ENCODE peak calls at places on chromosomes 1 and 21, in eight cellular contexts. H, L, K, T, N, O, B and D are unnamed samples. For H3K9me3 and H3K4me1, the result is how much of the 10 kb centered on the place peaks cover.

GRCh38 chr1:178536844-178537371 is 24.0 kb downstream of the TEX35 start:
- DNase-seq in H (peak), L (no peak), K (peak), T (no peak), N (peak), O (no peak), B (no peak), D (peak)

GRCh38 chr1:29033829-29034466 is 89.8 kb downstream of the TMEM200B start:
- DNase-seq in H (no peak), L (no peak), K (no peak), T (peak), N (no peak), O (no peak), B (no peak), D (no peak)

GRCh38 chr1:200850554-200850953 is 22.2 kb upstream of the GPR25 start:
- DNase-seq in H (no peak), L (no peak), K (no peak), T (no peak), N (no peak), O (no peak), B (no peak), D (no peak)

GRCh38 chr1:107536266-107536665 is 395.4 kb downstream of the NTNG1 start:
- DNase-seq in H (no peak), L (no peak), K (no peak), T (no peak), N (peak), O (no peak), B (no peak), D (no peak)

GRCh38 chr1:170214117-170214979 is 68.6 kb downstream of the NTMT2 start:
- DNase-seq in H (no peak), L (no peak), K (no peak), T (no peak), N (no peak), O (no peak), B (no peak), D (peak)

GRCh38 chr1:166875302-166875733 is 746 bp downstream of the TADA1 start:
- DNase-seq in H (no peak), L (no peak), K (no peak), T (no peak), N (no peak), O (no peak), B (no peak), D (no peak)

GRCh38 chr1:79006564-79006963 is at the start of gene ADGRL4:
- DNase-seq in H (peak), L (peak), K (peak), T (no peak), N (peak), O (no peak), B (no peak), D (peak)

GRCh38 chr1:205536759-205537361 is 32.4 kb downstream of the CDK18 start:
- DNase-seq in H (peak), L (peak), K (peak), T (no peak), N (peak), O (no peak), B (peak), D (no peak)

GRCh38 chr1:34322969-34323368 is 146.3 kb downstream of the C1orf94 start:
- DNase-seq in H (no peak), L (no peak), K (no peak), T (no peak), N (no peak), O (no peak), B (no peak), D (no peak)

GRCh38 chr1:101971309-101971708 is 25.4 kb downstream of the OLFM3 start:
- DNase-seq in H (no peak), L (no peak), K (no peak), T (no peak), N (no peak), O (no peak), B (no peak), D (no peak)

GRCh38 chr1:17155257-17155895 is 36.1 kb upstream of the PADI2 start:
- DNase-seq in H (no peak), L (no peak), K (no peak), T (no peak), N (no peak), O (no peak), B (peak), D (no peak)

GRCh38 chr1:207833381-207833780 is 77.5 kb downstream of the CD34 start:
- DNase-seq in H (no peak), L (no peak), K (no peak), T (no peak), N (no peak), O (no peak), B (peak), D (no peak)

GRCh38 chr1:25863486-25864262 is 4.4 kb upstream of the AUNIP start:
- DNase-seq in H (no peak), L (no peak), K (peak), T (no peak), N (peak), O (no peak), B (no peak), D (no peak)

GRCh38 chr1:151514366-151514765 is 3.2 kb downstream of the CGN start:
- DNase-seq in H (no peak), L (no peak), K (no peak), T (no peak), N (peak), O (no peak), B (no peak), D (no peak)

GRCh38 chr1:151513626-151514101 is 2.5 kb downstream of the CGN start:
- DNase-seq in H (no peak), L (peak), K (no peak), T (peak), N (peak), O (no peak), B (no peak), D (no peak)

GRCh38 chr1:151515265-151515664 is 4.1 kb downstream of the CGN start:
- DNase-seq in H (no peak), L (no peak), K (no peak), T (no peak), N (no peak), O (no peak), B (no peak), D (no peak)

GRCh38 chr1:151518431-151518830 is 7.2 kb downstream of the CGN start:
- DNase-seq in H (no peak), L (no peak), K (peak), T (no peak), N (no peak), O (no peak), B (no peak), D (no peak)

GRCh38 chr1:151516031-151516511 is 4.9 kb downstream of the CGN start:
- DNase-seq in H (no peak), L (no peak), K (no peak), T (no peak), N (no peak), O (no peak), B (no peak), D (no peak)
- H3K9me3 ChIP-seq in H (under half), L (under half), K (under half), T (under half), N (under half), O (under half), B (under half), D (under half)

GRCh38 chr1:15345711-15346355 is 63.9 kb upstream of the EFHD2 start:
- DNase-seq in H (peak), L (peak), K (peak), T (no peak), N (peak), O (no peak), B (peak), D (peak)
- H3K4me1 ChIP-seq in H (under half), L (under half), K (under half), T (under half), N (under half), O (under half), B (under half), D (under half)

DNA sequence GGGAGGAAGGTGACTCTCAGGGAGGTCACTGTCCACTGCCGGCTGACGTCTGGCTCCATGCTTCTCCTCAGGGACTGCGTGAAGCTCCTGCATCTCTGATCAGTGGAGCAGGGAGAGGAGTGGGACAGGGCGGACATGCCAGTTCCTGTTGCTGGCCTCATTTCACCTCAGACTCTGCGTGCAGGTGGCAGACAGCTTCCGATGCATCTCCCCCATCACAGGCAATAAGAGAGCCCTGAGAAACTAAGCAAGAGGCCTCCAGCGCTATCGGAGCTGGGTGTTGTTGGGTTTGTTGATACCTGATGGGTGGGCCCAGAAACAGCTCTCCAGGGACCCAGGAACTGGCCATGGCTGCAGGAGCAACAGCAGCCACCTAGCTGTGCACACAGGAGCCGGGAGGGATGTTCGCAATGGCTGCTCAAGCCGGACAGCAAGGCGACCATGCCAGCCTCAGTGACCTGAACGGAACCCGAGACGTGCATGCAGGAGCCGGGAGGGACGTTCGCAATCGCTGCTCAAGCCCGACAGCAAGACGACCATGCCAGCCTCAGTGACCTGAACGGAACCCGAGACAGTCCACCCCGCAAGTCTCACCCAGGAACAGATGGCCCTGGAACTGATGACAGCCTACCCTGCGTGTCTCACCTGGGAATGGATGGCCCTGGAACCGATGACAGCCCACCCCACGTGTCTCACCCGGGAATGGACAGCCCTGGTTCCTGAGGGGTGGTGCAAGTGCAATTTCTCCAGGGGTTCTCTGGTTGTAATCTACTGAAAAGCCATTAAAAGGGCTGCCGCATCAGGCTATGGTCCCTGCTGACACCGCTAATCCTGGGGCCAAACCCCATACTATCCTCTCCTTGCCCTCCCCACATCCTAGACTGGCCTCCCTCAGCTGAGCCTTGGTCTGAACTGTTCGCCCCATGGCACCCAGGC is 14.2 kb upstream of the PCBP3 start:
- DNase-seq in H (no peak), L (no peak), K (peak), T (no peak), N (no peak), O (no peak), B (peak), D (peak)
- H3K9me3 ChIP-seq in H (under half), L (under half), K (under half), T (under half), N (under half), O (under half), B (under half), D (under half)

GRCh38 chr1:33270379-33270778 is 14.1 kb downstream of the ZNF362 start:
- DNase-seq in H (no peak), L (no peak), K (no peak), T (no peak), N (no peak), O (no peak), B (no peak), D (no peak)
- H3K4me1 ChIP-seq in H (under half), L (under half), K (under half), T (under half), N (under half), O (under half), B (under half), D (under half)